ENCODE peak calls at places on chromosomes 6 and 20, in five cellular contexts. One of them, this sample, is unnamed.

GRCh38 chr6:142350309-142350708 is 48.5 kb downstream of the ADGRG6 start:
- DNase-seq in brain microvascular endothelial cell: no peak
- DNase-seq in GM06990: no peak
- DNase-seq in astrocyte of the spinal cord: no peak
- DNase-seq in cardiac fibroblast: no peak
- DNase-seq in this sample: no peak

GRCh38 chr6:108618623-108619152 is 58.0 kb downstream of the FOXO3 start:
- DNase-seq in cardiac fibroblast: no peak
- DNase-seq in astrocyte of the spinal cord: no peak
- DNase-seq in brain microvascular endothelial cell: no peak
- DNase-seq in GM06990: no peak
- DNase-seq in this sample: no peak

GRCh38 chr6:32096394-32097258 is 12.5 kb downstream of the TNXB start:
- DNase-seq in GM06990: no peak
- DNase-seq in cardiac fibroblast: no peak
- DNase-seq in astrocyte of the spinal cord: no peak
- DNase-seq in brain microvascular endothelial cell: no peak
- DNase-seq in this sample: no peak

GRCh38 chr20:63664861-63665594 is 6.9 kb downstream of the RTEL1 start:
- DNase-seq in GM06990: no peak
- DNase-seq in astrocyte of the spinal cord: no peak
- DNase-seq in brain microvascular endothelial cell: no peak
- DNase-seq in cardiac fibroblast: peak; percentile 42
- DNase-seq in this sample: no peak

GRCh38 chr6:24646771-24647170 is 780 bp upstream of the KIAA0319 start:
- DNase-seq in brain microvascular endothelial cell: peak; percentile 9
- DNase-seq in GM06990: no peak
- DNase-seq in astrocyte of the spinal cord: no peak
- DNase-seq in cardiac fibroblast: peak; percentile 20
- DNase-seq in this sample: peak; percentile 92

GRCh38 chr6:139801571-139802321 is 427.3 kb upstream of the CITED2 start:
- DNase-seq in astrocyte of the spinal cord: peak; percentile 33
- DNase-seq in cardiac fibroblast: peak; percentile 41
- DNase-seq in GM06990: no peak
- DNase-seq in brain microvascular endothelial cell: peak; percentile 25
- DNase-seq in this sample: peak; percentile 51

GRCh38 chr6:82410151-82410621 is 46.6 kb downstream of the TPBG start:
- DNase-seq in GM06990: no peak
- DNase-seq in brain microvascular endothelial cell: peak; percentile 84
- DNase-seq in astrocyte of the spinal cord: peak; percentile 80
- DNase-seq in cardiac fibroblast: peak; percentile 59
- DNase-seq in this sample: peak; percentile 55

GRCh38 chr6:36491378-36491965 is 48.7 kb downstream of the KCTD20 start:
- DNase-seq in GM06990: no peak
- DNase-seq in astrocyte of the spinal cord: no peak
- DNase-seq in cardiac fibroblast: no peak
- DNase-seq in brain microvascular endothelial cell: no peak
- DNase-seq in this sample: no peak

GRCh38 chr6:158642097-158642601 is 2.4 kb downstream of the DYNLT1 start:
- DNase-seq in cardiac fibroblast: peak; percentile 83
- DNase-seq in GM06990: no peak
- DNase-seq in astrocyte of the spinal cord: peak; percentile 90
- DNase-seq in brain microvascular endothelial cell: peak; percentile 60
- DNase-seq in this sample: peak; percentile 91

GRCh38 chr6:158642805-158643489 is 1.6 kb downstream of the DYNLT1 start:
- DNase-seq in brain microvascular endothelial cell: no peak
- DNase-seq in cardiac fibroblast: no peak
- DNase-seq in GM06990: no peak
- DNase-seq in astrocyte of the spinal cord: no peak
- DNase-seq in this sample: peak; percentile 51

GRCh38 chr6:158645064-158646022 is 800 bp upstream of the DYNLT1 start:
- DNase-seq in brain microvascular endothelial cell: no peak
- DNase-seq in astrocyte of the spinal cord: no peak
- DNase-seq in GM06990: no peak
- DNase-seq in cardiac fibroblast: no peak
- DNase-seq in this sample: no peak

GRCh38 chr6:158646023-158646888 is 1.7 kb upstream of the DYNLT1 start:
- DNase-seq in cardiac fibroblast: no peak
- DNase-seq in brain microvascular endothelial cell: no peak
- DNase-seq in GM06990: no peak
- DNase-seq in astrocyte of the spinal cord: no peak
- DNase-seq in this sample: peak; percentile 91

GRCh38 chr6:158644227-158645063 is at the start of gene DYNLT1:
- DNase-seq in astrocyte of the spinal cord: peak; percentile 94
- DNase-seq in cardiac fibroblast: peak; percentile 96
- DNase-seq in brain microvascular endothelial cell: peak; percentile 88
- DNase-seq in GM06990: peak; percentile 94
- DNase-seq in this sample: peak; percentile 87
- TF ChIP-seq CTCF in astrocyte of the spinal cord: no peak
- TF ChIP-seq CTCF in cardiac fibroblast: no peak
- TF ChIP-seq CTCF in brain microvascular endothelial cell: no peak
- TF ChIP-seq CTCF in GM06990: no peak
- TF ChIP-seq CTCF in this sample: no peak

GRCh38 chr6:11042750-11043551 is 1.2 kb downstream of the ELOVL2 start:
- DNase-seq in brain microvascular endothelial cell: no peak
- DNase-seq in cardiac fibroblast: peak; percentile 41
- DNase-seq in GM06990: no peak
- DNase-seq in astrocyte of the spinal cord: peak; percentile 29
- DNase-seq in this sample: peak; percentile 6
- H3K4me3 ChIP-seq in brain microvascular endothelial cell: peak overlapping the region; percentile 43
- H3K4me3 ChIP-seq in cardiac fibroblast: no peak overlapping the region
- H3K4me3 ChIP-seq in GM06990: no peak overlapping the region
- H3K4me3 ChIP-seq in astrocyte of the spinal cord: peak overlapping the region; percentile 23
- H3K4me3 ChIP-seq in this sample: no peak overlapping the region

GRCh38 chr6:112030965-112031660 is 22.8 kb upstream of the CCN6 start:
- DNase-seq in astrocyte of the spinal cord: no peak
- DNase-seq in brain microvascular endothelial cell: no peak
- DNase-seq in cardiac fibroblast: no peak
- DNase-seq in GM06990: no peak
- DNase-seq in this sample: no peak
- TF ChIP-seq CTCF in astrocyte of the spinal cord: no peak
- TF ChIP-seq CTCF in brain microvascular endothelial cell: no peak
- TF ChIP-seq CTCF in cardiac fibroblast: no peak
- TF ChIP-seq CTCF in GM06990: no peak
- TF ChIP-seq CTCF in this sample: no peak

GRCh38 chr6:34243131-34243771 is 5.6 kb downstream of the SMIM29 start:
- DNase-seq in cardiac fibroblast: no peak
- DNase-seq in astrocyte of the spinal cord: peak; percentile 58
- DNase-seq in GM06990: no peak
- DNase-seq in brain microvascular endothelial cell: peak; percentile 33
- DNase-seq in this sample: peak; percentile 35

GRCh38 chr6:34246563-34247391 is 2.0 kb downstream of the SMIM29 start:
- DNase-seq in astrocyte of the spinal cord: peak; percentile 23
- DNase-seq in GM06990: peak; percentile 69
- DNase-seq in brain microvascular endothelial cell: peak; percentile 28
- DNase-seq in cardiac fibroblast: peak; percentile 37
- DNase-seq in this sample: peak; percentile 30

GRCh38 chr6:34242252-34243130 is 5.8 kb downstream of the HMGA1 start:
- DNase-seq in brain microvascular endothelial cell: no peak
- DNase-seq in astrocyte of the spinal cord: peak; percentile 31
- DNase-seq in cardiac fibroblast: no peak
- DNase-seq in GM06990: no peak
- DNase-seq in this sample: no peak

GRCh38 chr6:34246249-34246562 is 2.6 kb downstream of the SMIM29 start:
- DNase-seq in astrocyte of the spinal cord: no peak
- DNase-seq in GM06990: no peak
- DNase-seq in cardiac fibroblast: no peak
- DNase-seq in brain microvascular endothelial cell: no peak
- DNase-seq in this sample: no peak

DNA sequence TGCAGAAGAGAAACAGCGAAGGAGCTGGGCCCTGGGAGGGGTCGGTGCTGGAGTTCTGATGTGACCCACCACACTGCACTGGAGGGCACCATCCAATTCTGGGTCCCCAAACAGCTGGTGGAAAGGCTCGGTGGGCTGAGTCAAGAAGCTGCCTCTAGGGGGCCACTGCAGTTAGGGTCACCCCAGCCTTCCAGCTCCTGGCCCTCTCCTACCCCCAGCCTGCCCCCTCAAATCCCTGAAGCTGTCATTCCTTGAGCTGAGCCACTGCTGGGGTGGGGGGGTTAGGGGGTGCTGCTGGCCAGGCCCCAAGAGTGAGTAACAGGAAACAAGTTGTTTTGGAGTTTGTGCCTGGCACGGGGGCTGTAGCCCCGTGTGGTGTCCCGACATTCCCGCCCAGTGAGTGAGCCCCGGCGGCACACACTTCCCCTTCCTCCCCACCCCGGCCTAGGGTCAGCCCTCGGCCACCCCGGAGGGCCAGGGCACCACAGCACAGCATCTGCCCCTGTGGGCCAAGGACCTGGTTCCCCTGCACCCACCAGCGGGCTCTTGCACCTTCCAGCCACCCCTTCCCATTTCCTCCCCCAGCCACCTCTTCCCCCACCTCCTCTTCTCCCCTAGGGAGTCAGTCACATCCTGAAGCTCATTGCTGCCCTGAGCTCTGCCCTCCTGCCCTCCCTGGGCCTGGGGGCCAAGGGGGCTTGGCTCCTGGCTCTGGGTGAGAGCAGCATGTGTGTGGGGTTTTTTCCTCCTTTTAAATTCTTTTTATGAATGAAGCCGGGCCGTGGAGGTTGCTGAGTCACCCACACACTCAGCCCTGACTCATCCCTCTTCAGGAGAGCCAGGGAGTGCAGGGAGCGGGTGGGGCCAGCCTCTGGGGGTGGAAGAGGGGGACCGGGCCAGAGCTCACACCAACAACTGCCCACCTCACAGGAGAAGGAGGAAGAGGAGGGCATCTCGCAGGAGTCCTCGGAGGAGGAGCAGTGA is 4.6 kb downstream of the SMIM29 start:
- DNase-seq in GM06990: no peak
- DNase-seq in brain microvascular endothelial cell: peak; percentile 93
- DNase-seq in astrocyte of the spinal cord: peak; percentile 95
- DNase-seq in cardiac fibroblast: peak; percentile 86
- DNase-seq in this sample: peak; percentile 92
- H3K4me3 ChIP-seq in GM06990: no peak overlapping the region
- H3K4me3 ChIP-seq in brain microvascular endothelial cell: peak overlapping the region; percentile 26
- H3K4me3 ChIP-seq in astrocyte of the spinal cord: no peak overlapping the region
- H3K4me3 ChIP-seq in cardiac fibroblast: peak overlapping the region; percentile 10
- H3K4me3 ChIP-seq in this sample: no peak overlapping the region

DNA sequence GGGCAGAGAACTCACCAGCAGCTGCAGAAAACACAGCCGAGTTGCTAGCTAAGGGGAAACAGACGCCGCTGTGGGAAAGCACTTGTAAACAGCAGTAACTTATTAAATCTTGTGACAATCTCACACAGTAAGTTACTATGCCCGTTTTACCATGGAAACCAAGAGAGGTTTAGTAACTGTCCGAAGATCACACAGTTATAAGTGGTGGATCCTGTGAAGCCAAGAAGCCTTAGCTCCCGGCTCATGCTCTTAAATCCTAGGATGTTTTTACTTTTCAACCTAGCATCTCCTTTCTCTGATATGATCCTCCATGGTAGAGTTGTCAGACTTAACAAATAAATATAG is 1.5 kb upstream of the SULF2 start:
- DNase-seq in cardiac fibroblast: no peak
- DNase-seq in astrocyte of the spinal cord: no peak
- DNase-seq in brain microvascular endothelial cell: no peak
- DNase-seq in GM06990: no peak
- DNase-seq in this sample: no peak
- TF ChIP-seq CTCF in cardiac fibroblast: no peak
- TF ChIP-seq CTCF in astrocyte of the spinal cord: no peak
- TF ChIP-seq CTCF in brain microvascular endothelial cell: no peak
- TF ChIP-seq CTCF in GM06990: no peak
- TF ChIP-seq CTCF in this sample: no peak

GRCh38 chr6:116714761-116715160 is 33.8 kb downstream of the KPNA5 start:
- DNase-seq in cardiac fibroblast: peak; percentile 1
- DNase-seq in astrocyte of the spinal cord: no peak
- DNase-seq in GM06990: no peak
- DNase-seq in brain microvascular endothelial cell: no peak
- DNase-seq in this sample: no peak
- H3K4me3 ChIP-seq in cardiac fibroblast: no peak overlapping the region
- H3K4me3 ChIP-seq in astrocyte of the spinal cord: no peak overlapping the region
- H3K4me3 ChIP-seq in GM06990: no peak overlapping the region
- H3K4me3 ChIP-seq in brain microvascular endothelial cell: no peak overlapping the region
- H3K4me3 ChIP-seq in this sample: no peak overlapping the region